ENCODE peak calls at places on chromosomes 13 and 19, in ten cellular contexts. Y is tibial artery, W is GM13977, B is astrocyte of the spinal cord, N is right atrium auricular region, J is GM12865, C is stomach, X is B cell, A is cardiac fibroblast, T is cardiac muscle cell. Z is an unnamed sample.

GRCh38 chr19:18603958-18604819 is 2.4 kb downstream of the CRLF1 start:
- DNase-seq in W (no peak), A (no peak), N (no peak), T (no peak), B (no peak), J (no peak), C (no peak), Y (peak), X (peak), Z (no peak)

GRCh38 chr13:35499131-35500051 is 22.9 kb upstream of the MAB21L1 start:
- DNase-seq in N (no peak), W (no peak), C (no peak), J (no peak), T (peak), A (no peak), Y (no peak), B (no peak), X (no peak), Z (no peak)

GRCh38 chr19:6556480-6556879 is 25.7 kb downstream of the TNFSF9 start:
- DNase-seq in T (no peak), B (no peak), A (peak), W (peak), Y (no peak), C (no peak), N (no peak), X (no peak), J (peak), Z (no peak)

GRCh38 chr13:50128406-50129048 is 113.3 kb downstream of the KCNRG start:
- DNase-seq in C (no peak), W (peak), X (peak), Y (no peak), N (no peak), A (no peak), B (no peak), T (no peak), J (peak), Z (no peak)

GRCh38 chr13:67120872-67121531 is 109.1 kb downstream of the PCDH9 start:
- DNase-seq in J (no peak), A (peak), X (no peak), N (no peak), C (no peak), T (no peak), W (no peak), Y (no peak), B (no peak), Z (no peak)

GRCh38 chr19:1764293-1764683 is 11.0 kb downstream of the ONECUT3 start:
- DNase-seq in N (no peak), T (no peak), W (no peak), Y (no peak), A (no peak), B (no peak), C (no peak), X (no peak), J (no peak), Z (no peak)

GRCh38 chr13:31515427-31515826 is 223.9 kb upstream of the RXFP2 start:
- DNase-seq in C (no peak), T (no peak), N (no peak), B (no peak), X (no peak), A (no peak), J (no peak), Y (no peak), W (no peak), Z (no peak)

GRCh38 chr13:34223984-34224383 is 406.0 kb downstream of the RFC3 start:
- DNase-seq in Y (no peak), A (peak), C (no peak), W (no peak), T (no peak), X (no peak), N (no peak), B (no peak), J (no peak), Z (no peak)

GRCh38 chr19:17058236-17058635 is 17.0 kb downstream of the HAUS8 start:
- DNase-seq in B (peak), C (no peak), A (peak), X (no peak), T (no peak), J (no peak), N (no peak), W (no peak), Y (no peak), Z (no peak)

GRCh38 chr13:109479991-109480696 is 306.2 kb downstream of the IRS2 start:
- DNase-seq in T (peak), B (no peak), A (peak), N (no peak), X (no peak), W (no peak), J (no peak), C (peak), Y (no peak), Z (no peak)

GRCh38 chr13:110377178-110378175 is 70.4 kb downstream of the COL4A2 start:
- DNase-seq in Y (no peak), N (no peak), T (no peak), J (no peak), A (peak), W (no peak), B (no peak), X (no peak), C (no peak), Z (no peak)

GRCh38 chr19:17255150-17255621 is 9.4 kb downstream of the USHBP1 start:
- DNase-seq in C (no peak), A (no peak), N (no peak), Y (no peak), X (no peak), B (no peak), T (no peak), J (no peak), W (no peak), Z (no peak)

GRCh38 chr19:40443131-40443929 is 805 bp downstream of the SERTAD3 start:
- DNase-seq in T (peak), N (peak), C (peak), X (peak), J (peak), A (peak), B (peak), Y (peak), W (peak), Z (peak)

GRCh38 chr13:51688937-51689336 is 104.7 kb downstream of the WDFY2 start:
- DNase-seq in B (no peak), J (no peak), X (no peak), A (no peak), N (no peak), C (no peak), W (no peak), Y (no peak), T (no peak), Z (no peak)

GRCh38 chr13:38670627-38671026 is 16.2 kb upstream of the FREM2 start:
- DNase-seq in Y (no peak), X (no peak), J (no peak), C (no peak), N (no peak), T (no peak), W (no peak), A (peak), B (peak), Z (no peak)

GRCh38 chr19:4906963-4907362 is 2.3 kb upstream of the UHRF1 start:
- DNase-seq in C (no peak), B (no peak), T (no peak), N (no peak), W (no peak), A (no peak), X (no peak), J (no peak), Y (no peak), Z (no peak)

GRCh38 chr19:11092181-11092538 is 2.9 kb downstream of the LDLR start:
- DNase-seq in Y (no peak), W (no peak), B (peak), J (peak), N (no peak), X (no peak), A (peak), T (no peak), C (no peak), Z (peak)

GRCh38 chr13:41454170-41454569 is 3.2 kb upstream of the RGCC start:
- DNase-seq in Y (no peak), C (no peak), J (no peak), A (no peak), B (no peak), N (no peak), X (no peak), T (no peak), W (no peak), Z (no peak)

GRCh38 chr19:46963093-46963734 is 56.4 kb upstream of the NPAS1 start:
- DNase-seq in N (no peak), C (no peak), B (peak), J (no peak), W (no peak), A (peak), T (no peak), Y (no peak), X (no peak), Z (no peak)

GRCh38 chr13:114100446-114101320 is 31.7 kb downstream of the RASA3 start:
- DNase-seq in T (peak), J (peak), A (peak), C (no peak), W (no peak), X (no peak), Y (peak), N (peak), B (no peak), Z (peak)

GRCh38 chr19:33226550-33227241 is 1.0 kb upstream of the SLC7A10 start:
- DNase-seq in N (no peak), C (peak), W (no peak), T (no peak), A (no peak), Y (no peak), J (no peak), B (no peak), X (peak), Z (no peak)

GRCh38 chr19:28208745-28209144 is 1004.2 kb downstream of the UQCRFS1 start:
- DNase-seq in W (no peak), N (no peak), T (no peak), C (no peak), Y (no peak), A (no peak), B (no peak), J (peak), X (no peak), Z (no peak)

GRCh38 chr13:72125561-72125960 is 258.6 kb upstream of the DACH1 start:
- DNase-seq in N (no peak), C (no peak), J (no peak), X (no peak), W (no peak), Y (no peak), T (no peak), A (peak), B (no peak), Z (no peak)

GRCh38 chr13:26485786-26486185 is 71.7 kb upstream of the WASF3 start:
- DNase-seq in Y (peak), C (no peak), N (no peak), B (no peak), X (no peak), W (no peak), T (no peak), A (no peak), J (no peak), Z (no peak)

GRCh38 chr13:25691654-25692053 is 319.9 kb downstream of the ATP8A2 start:
- DNase-seq in J (no peak), T (no peak), N (no peak), X (no peak), A (no peak), C (no peak), W (no peak), Y (no peak), B (no peak), Z (no peak)

DNA sequence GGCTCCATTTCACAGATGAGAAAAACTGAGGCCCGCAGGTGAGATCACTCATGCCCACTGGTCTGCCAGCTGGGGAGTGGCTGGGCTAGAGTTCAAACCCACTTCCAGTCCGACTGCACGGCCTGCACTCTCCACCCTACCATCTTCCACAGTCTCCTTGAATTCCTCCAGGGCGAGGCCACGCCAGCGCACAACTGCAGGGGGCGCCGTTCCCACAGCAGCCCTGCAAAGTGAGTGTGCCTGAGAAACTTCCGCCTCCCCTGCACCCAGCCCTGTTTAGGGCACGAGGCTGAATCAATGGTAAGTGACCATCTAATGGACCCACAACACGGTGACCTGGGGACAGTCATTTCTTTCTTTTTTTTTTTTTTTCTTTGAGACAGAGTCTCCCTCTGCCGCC is 829 bp upstream of the ATCAY start:
- DNase-seq in X (no peak), J (no peak), C (no peak), N (no peak), B (no peak), W (no peak), Y (no peak), T (no peak), A (no peak), Z (no peak)
- TF ChIP-seq CTCF in X (no peak), J (no peak), C (no peak), N (no peak), B (no peak), W (peak), Y (no peak), T (no peak), A (no peak), Z (no peak)

DNA sequence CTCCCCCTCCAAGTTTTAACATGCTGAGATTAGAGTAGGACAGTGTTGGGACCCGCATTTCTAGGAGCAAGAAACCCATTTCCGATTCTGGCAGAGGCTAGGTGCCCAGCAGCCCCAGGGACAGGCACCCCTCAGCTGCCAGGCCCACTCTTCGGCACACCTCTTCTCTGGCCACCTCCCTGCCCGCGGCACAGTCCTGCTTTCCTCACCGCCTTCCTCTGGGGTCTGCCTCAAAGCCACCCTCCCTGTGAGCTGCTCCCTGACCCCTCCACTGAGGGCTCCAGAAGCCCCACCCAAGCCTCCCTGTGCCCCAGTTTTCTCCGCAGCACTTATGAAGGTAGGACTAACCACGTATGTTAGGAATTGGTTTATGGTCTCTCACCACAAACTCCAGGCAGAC is 79.9 kb downstream of the STK24 start:
- DNase-seq in X (no peak), A (no peak), Y (no peak), B (no peak), C (no peak), J (no peak), N (no peak), T (no peak), W (no peak), Z (no peak)
- TF ChIP-seq CTCF in X (no peak), A (no peak), Y (no peak), B (no peak), C (no peak), J (no peak), N (no peak), T (no peak), W (no peak), Z (no peak)

DNA sequence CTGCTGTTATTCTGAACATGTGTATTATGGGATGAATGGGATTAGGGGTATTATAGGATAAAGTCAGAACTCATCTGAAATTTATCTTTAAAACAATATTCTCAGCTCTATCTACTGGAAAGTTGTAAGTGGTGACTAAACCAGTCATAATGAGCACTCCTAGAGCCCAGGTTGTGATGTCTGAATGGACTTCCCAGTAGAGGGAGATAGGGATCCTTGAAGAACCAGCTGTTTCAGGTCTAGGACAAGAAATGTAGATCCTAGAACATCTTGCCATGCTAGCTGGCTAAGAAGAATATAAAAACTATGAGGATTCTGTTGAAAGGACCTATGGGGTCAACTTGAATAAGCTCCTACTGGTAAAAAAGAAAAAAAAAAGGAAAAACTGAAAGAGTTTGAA is 310.8 kb downstream of the SLC7A1 start:
- DNase-seq in Y (no peak), J (no peak), X (no peak), B (no peak), C (no peak), A (no peak), N (no peak), T (no peak), W (no peak), Z (no peak)
- TF ChIP-seq CTCF in Y (no peak), J (no peak), X (no peak), B (no peak), C (no peak), A (no peak), N (no peak), T (no peak), W (no peak), Z (no peak)

GRCh38 chr19:20558571-20558970 is 7.0 kb downstream of the ZNF737 start:
- DNase-seq in A (no peak), B (no peak), X (no peak), Y (no peak), C (no peak), W (no peak), T (no peak), N (no peak), J (no peak), Z (no peak)

DNA sequence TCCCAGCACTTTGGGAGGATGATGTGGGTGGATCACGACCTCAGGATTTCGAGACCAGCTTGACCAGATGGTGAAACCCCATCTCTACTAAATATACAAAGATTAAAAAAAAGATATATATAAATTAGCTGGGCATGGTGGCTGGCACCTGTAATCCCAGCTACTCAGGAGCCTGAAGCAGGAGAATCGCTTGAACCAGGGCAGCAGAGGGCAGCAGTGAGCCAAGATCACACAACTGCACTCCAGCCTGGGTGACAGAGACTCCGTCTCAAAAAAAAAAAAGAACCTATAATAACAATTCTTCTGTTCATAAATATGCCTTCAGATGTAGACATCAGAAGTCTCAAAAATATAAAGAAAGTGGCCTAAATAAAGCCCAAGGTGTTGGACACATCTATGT is 7.6 kb downstream of the ZNF737 start:
- DNase-seq in C (no peak), J (no peak), A (no peak), X (no peak), N (no peak), W (no peak), T (no peak), Y (no peak), B (no peak), Z (no peak)
- TF ChIP-seq CTCF in C (no peak), J (no peak), A (no peak), X (no peak), N (peak), W (peak), T (no peak), Y (no peak), B (no peak), Z (no peak)